ENCODE peak calls at places on chromosomes 4 and X, in seven cellular contexts. One of them, this sample, is unnamed.

GRCh38 chr4:2862528-2862927 is 18.9 kb downstream of the ADD1 start:
- DNase-seq in IMR-90: peak
- DNase-seq in trophoblast cell: no peak
- DNase-seq in H9: peak
- DNase-seq in mesenchymal stem cell: peak
- DNase-seq in neuronal stem cell: no peak
- DNase-seq in H1: peak
- DNase-seq in this sample: peak

GRCh38 chr4:139018971-139019758 is 3.6 kb downstream of the NOCT start:
- DNase-seq in trophoblast cell: no peak
- DNase-seq in H9: no peak
- DNase-seq in H1: no peak
- DNase-seq in neuronal stem cell: no peak
- DNase-seq in IMR-90: peak
- DNase-seq in mesenchymal stem cell: no peak
- DNase-seq in this sample: no peak

GRCh38 chrX:38968817-38969216 is 167.6 kb downstream of the MID1IP1 start:
- DNase-seq in IMR-90: no peak
- DNase-seq in mesenchymal stem cell: no peak
- DNase-seq in H9: no peak
- DNase-seq in neuronal stem cell: no peak
- DNase-seq in trophoblast cell: no peak
- DNase-seq in H1: no peak
- DNase-seq in this sample: no peak

GRCh38 chr4:100422911-100423310 is 94.9 kb downstream of the EMCN start:
- DNase-seq in neuronal stem cell: no peak
- DNase-seq in trophoblast cell: no peak
- DNase-seq in IMR-90: no peak
- DNase-seq in mesenchymal stem cell: no peak
- DNase-seq in H9: no peak
- DNase-seq in H1: no peak
- DNase-seq in this sample: no peak

GRCh38 chr4:37666625-37667071 is 19.5 kb downstream of the RELL1 start:
- DNase-seq in H1: no peak
- DNase-seq in neuronal stem cell: no peak
- DNase-seq in IMR-90: peak
- DNase-seq in H9: no peak
- DNase-seq in trophoblast cell: peak
- DNase-seq in mesenchymal stem cell: peak
- DNase-seq in this sample: peak

GRCh38 chr4:55553442-55553841 is 6.7 kb upstream of the CLOCK start:
- DNase-seq in H9: peak
- DNase-seq in mesenchymal stem cell: no peak
- DNase-seq in neuronal stem cell: no peak
- DNase-seq in trophoblast cell: no peak
- DNase-seq in IMR-90: no peak
- DNase-seq in H1: no peak
- DNase-seq in this sample: peak

GRCh38 chr4:23881674-23882337 is 8.0 kb downstream of the PPARGC1A start:
- DNase-seq in mesenchymal stem cell: no peak
- DNase-seq in neuronal stem cell: no peak
- DNase-seq in trophoblast cell: no peak
- DNase-seq in H1: no peak
- DNase-seq in H9: no peak
- DNase-seq in IMR-90: no peak
- DNase-seq in this sample: no peak

GRCh38 chr4:141464366-141464765 is 172.0 kb upstream of the IL15 start:
- DNase-seq in H9: no peak
- DNase-seq in IMR-90: no peak
- DNase-seq in trophoblast cell: no peak
- DNase-seq in H1: no peak
- DNase-seq in neuronal stem cell: no peak
- DNase-seq in mesenchymal stem cell: no peak
- DNase-seq in this sample: no peak

GRCh38 chr4:47741200-47741599 is 96.7 kb downstream of the CORIN start:
- DNase-seq in neuronal stem cell: no peak
- DNase-seq in mesenchymal stem cell: peak
- DNase-seq in H9: no peak
- DNase-seq in trophoblast cell: no peak
- DNase-seq in H1: no peak
- DNase-seq in IMR-90: peak
- DNase-seq in this sample: no peak

GRCh38 chr4:105878668-105879067 is 16.6 kb upstream of the NPNT start:
- DNase-seq in mesenchymal stem cell: no peak
- DNase-seq in trophoblast cell: no peak
- DNase-seq in IMR-90: no peak
- DNase-seq in H1: no peak
- DNase-seq in H9: no peak
- DNase-seq in neuronal stem cell: no peak
- DNase-seq in this sample: no peak

GRCh38 chr4:15234101-15234500 is 193.7 kb upstream of the C1QTNF7 start:
- DNase-seq in trophoblast cell: no peak
- DNase-seq in neuronal stem cell: no peak
- DNase-seq in H9: no peak
- DNase-seq in mesenchymal stem cell: peak
- DNase-seq in IMR-90: peak
- DNase-seq in H1: no peak
- DNase-seq in this sample: no peak

GRCh38 chrX:69324851-69325250 is 159.6 kb upstream of the PJA1 start:
- DNase-seq in H1: no peak
- DNase-seq in trophoblast cell: no peak
- DNase-seq in neuronal stem cell: no peak
- DNase-seq in mesenchymal stem cell: no peak
- DNase-seq in H9: no peak
- DNase-seq in IMR-90: no peak
- DNase-seq in this sample: no peak

DNA sequence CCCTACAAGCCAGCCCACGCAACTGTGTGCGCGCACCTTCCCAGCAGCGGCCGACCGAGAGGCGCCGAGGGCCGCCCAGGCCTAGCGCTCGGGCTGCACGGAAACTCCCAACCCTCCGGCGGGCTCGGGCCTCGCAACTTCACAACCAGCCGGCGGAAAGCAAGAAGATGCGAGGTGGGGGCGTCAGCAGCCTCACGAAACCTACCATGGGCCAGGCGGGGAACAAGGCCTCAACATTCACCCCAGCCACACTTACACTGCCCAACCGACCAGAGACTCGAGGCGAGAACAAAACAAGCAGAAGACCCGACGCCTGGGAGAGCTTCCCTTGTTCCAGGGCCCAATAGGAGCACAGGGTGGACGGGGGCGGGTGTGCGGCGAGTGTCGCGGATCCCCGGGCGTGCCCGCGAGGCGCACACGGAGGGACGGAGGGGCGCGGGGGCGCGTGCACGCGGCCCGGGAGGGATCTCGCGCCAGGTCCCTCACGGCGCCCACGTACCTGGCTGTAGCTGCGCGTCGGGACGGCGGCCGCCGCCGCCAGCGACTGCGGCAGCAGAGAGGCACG is 636 bp downstream of the GRSF1 start:
- DNase-seq in IMR-90: peak
- DNase-seq in trophoblast cell: peak
- DNase-seq in mesenchymal stem cell: peak
- DNase-seq in H1: no peak
- DNase-seq in neuronal stem cell: peak
- DNase-seq in H9: peak
- DNase-seq in this sample: peak
- H3K9ac ChIP-seq in IMR-90: peak
- H3K9ac ChIP-seq in trophoblast cell: peak
- H3K9ac ChIP-seq in mesenchymal stem cell: peak
- H3K9ac ChIP-seq in H1: peak
- H3K9ac ChIP-seq in neuronal stem cell: peak
- H3K9ac ChIP-seq in H9: peak
- H3K9ac ChIP-seq in this sample: peak

DNA sequence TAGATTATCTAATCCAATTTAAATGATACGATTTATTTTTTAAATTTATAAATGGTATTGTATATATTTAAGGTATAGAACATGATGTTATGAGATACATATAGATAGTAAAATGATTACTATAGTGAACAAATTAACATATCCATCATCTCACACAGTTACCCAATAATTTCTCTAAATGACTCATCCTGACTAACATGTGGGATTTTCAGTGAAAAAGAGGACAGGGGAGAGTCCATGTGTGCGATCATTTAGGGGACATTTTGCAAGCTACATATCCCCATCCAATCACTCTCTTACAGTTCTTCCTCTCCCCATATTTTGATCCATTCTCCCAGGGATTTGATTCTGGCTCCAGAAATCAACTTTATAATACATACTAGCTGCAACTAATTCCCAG is 88.2 kb downstream of the ABCB7 start:
- DNase-seq in mesenchymal stem cell: no peak
- DNase-seq in H9: no peak
- DNase-seq in H1: no peak
- DNase-seq in trophoblast cell: no peak
- DNase-seq in neuronal stem cell: no peak
- DNase-seq in IMR-90: peak
- DNase-seq in this sample: no peak
- H3K4ac ChIP-seq in mesenchymal stem cell: no peak
- H3K4ac ChIP-seq in H9: no peak
- H3K4ac ChIP-seq in H1: no peak
- H3K4ac ChIP-seq in trophoblast cell: no peak
- H3K4ac ChIP-seq in neuronal stem cell: no peak
- H3K4ac ChIP-seq in IMR-90: no peak
- H3K4ac ChIP-seq in this sample: no peak

DNA sequence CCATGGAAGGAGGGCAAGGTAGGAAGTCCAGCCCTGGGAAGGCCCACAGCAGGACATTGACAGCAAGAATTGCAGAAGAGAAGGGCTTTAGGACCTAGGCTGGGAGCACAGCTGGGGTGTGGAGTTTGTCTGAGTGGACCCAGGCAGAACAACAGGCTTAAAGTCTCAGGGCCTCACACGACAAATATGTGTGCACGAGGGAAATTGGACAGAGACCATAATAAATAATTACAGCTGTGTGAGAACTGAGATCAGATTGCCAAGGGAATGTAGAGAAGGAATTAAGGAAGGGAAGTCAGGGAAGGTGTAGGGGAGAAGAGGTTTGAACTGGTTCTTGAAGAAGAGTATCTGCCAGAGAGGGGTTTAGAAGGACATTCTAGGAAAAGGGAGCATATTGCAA is 120.6 kb upstream of the TSPAN5 start:
- DNase-seq in H1: no peak
- DNase-seq in trophoblast cell: no peak
- DNase-seq in H9: no peak
- DNase-seq in neuronal stem cell: no peak
- DNase-seq in mesenchymal stem cell: peak
- DNase-seq in IMR-90: peak
- DNase-seq in this sample: no peak
- H3K4me2 ChIP-seq in H1: no peak
- H3K4me2 ChIP-seq in trophoblast cell: no peak
- H3K4me2 ChIP-seq in H9: no peak
- H3K4me2 ChIP-seq in neuronal stem cell: no peak
- H3K4me2 ChIP-seq in mesenchymal stem cell: no peak
- H3K4me2 ChIP-seq in IMR-90: no peak
- H3K4me2 ChIP-seq in this sample: no peak

GRCh38 chr4:41202356-41202755 is 12.0 kb downstream of the APBB2 start:
- DNase-seq in H9: no peak
- DNase-seq in IMR-90: no peak
- DNase-seq in trophoblast cell: no peak
- DNase-seq in neuronal stem cell: no peak
- DNase-seq in mesenchymal stem cell: no peak
- DNase-seq in H1: no peak
- DNase-seq in this sample: no peak
- H3K9ac ChIP-seq in H9: no peak
- H3K9ac ChIP-seq in IMR-90: no peak
- H3K9ac ChIP-seq in trophoblast cell: no peak
- H3K9ac ChIP-seq in neuronal stem cell: no peak
- H3K9ac ChIP-seq in mesenchymal stem cell: peak
- H3K9ac ChIP-seq in H1: no peak
- H3K9ac ChIP-seq in this sample: no peak

GRCh38 chr4:98484031-98484430 is 174.4 kb downstream of the TSPAN5 start:
- DNase-seq in trophoblast cell: no peak
- DNase-seq in H1: no peak
- DNase-seq in IMR-90: no peak
- DNase-seq in neuronal stem cell: no peak
- DNase-seq in H9: no peak
- DNase-seq in mesenchymal stem cell: no peak
- DNase-seq in this sample: no peak

GRCh38 chr4:98480535-98480934 is 177.9 kb downstream of the TSPAN5 start:
- DNase-seq in H9: no peak
- DNase-seq in IMR-90: no peak
- DNase-seq in neuronal stem cell: no peak
- DNase-seq in trophoblast cell: no peak
- DNase-seq in mesenchymal stem cell: no peak
- DNase-seq in H1: no peak
- DNase-seq in this sample: no peak

GRCh38 chr4:98482503-98482846 is 175.9 kb downstream of the TSPAN5 start:
- DNase-seq in H9: no peak
- DNase-seq in neuronal stem cell: no peak
- DNase-seq in trophoblast cell: no peak
- DNase-seq in IMR-90: no peak
- DNase-seq in H1: no peak
- DNase-seq in mesenchymal stem cell: no peak
- DNase-seq in this sample: no peak

GRCh38 chr4:98482847-98483806 is 175.3 kb downstream of the TSPAN5 start:
- DNase-seq in IMR-90: peak
- DNase-seq in mesenchymal stem cell: no peak
- DNase-seq in H1: no peak
- DNase-seq in H9: no peak
- DNase-seq in neuronal stem cell: no peak
- DNase-seq in trophoblast cell: no peak
- DNase-seq in this sample: no peak

DNA sequence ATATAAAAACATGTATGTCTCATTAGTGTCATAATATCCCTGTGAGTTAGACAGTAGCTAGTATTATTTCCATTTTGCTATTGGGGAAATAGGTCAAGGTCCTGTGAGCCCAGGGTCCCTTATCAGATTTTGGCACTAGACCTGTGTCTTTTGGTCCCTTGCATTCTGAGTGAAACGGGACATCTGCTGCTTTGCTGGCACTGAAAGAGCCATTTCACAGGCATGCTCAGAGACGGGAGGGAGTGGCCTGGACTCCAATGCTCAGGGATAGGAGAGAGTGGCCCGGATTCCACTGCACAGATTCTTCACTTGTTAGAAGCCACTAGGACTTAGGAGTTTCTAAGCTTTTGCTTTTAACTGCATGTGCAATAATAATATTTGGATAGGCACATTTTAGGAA is 177.2 kb downstream of the TSPAN5 start:
- DNase-seq in H9: no peak
- DNase-seq in neuronal stem cell: no peak
- DNase-seq in H1: no peak
- DNase-seq in IMR-90: no peak
- DNase-seq in trophoblast cell: no peak
- DNase-seq in mesenchymal stem cell: no peak
- DNase-seq in this sample: no peak
- H3K4ac ChIP-seq in H9: no peak
- H3K4ac ChIP-seq in neuronal stem cell: no peak
- H3K4ac ChIP-seq in H1: no peak
- H3K4ac ChIP-seq in IMR-90: peak
- H3K4ac ChIP-seq in trophoblast cell: no peak
- H3K4ac ChIP-seq in mesenchymal stem cell: no peak
- H3K4ac ChIP-seq in this sample: no peak

This sample was measured in mesendoderm.